ENCODE peak calls at places on chromosomes 7 and 10, in eight cellular contexts. Z is ovary; P is hippocampal formation; L is Calu3; S is stimulated activated CD8-positive, alpha-beta memory T cell treated with anti-CD3 and anti-CD28 coated beads, Interleukin-12 subunit alpha, Interleukin-12 subunit beta, amount 100 ng/mL, for 4 hours; U is NCI-H1436; R is frontal cortex; F is non-pigmented ciliary epithelial cell. V is an unnamed sample.

GRCh38 chr10:24869354-24870016 is 82.9 kb downstream of the PRTFDC1 start:
- DNase-seq in Z (no peak), F (no peak), U (no peak), P (no peak), R (no peak), L (no peak), S (no peak), V (no peak)

GRCh38 chr7:13908667-13909382 is 80.6 kb downstream of the ETV1 start:
- DNase-seq in R (no peak), U (peak), P (no peak), L (peak), S (no peak), F (no peak), Z (no peak), V (no peak)

GRCh38 chr7:155257482-155258232 is 40.0 kb upstream of the INSIG1 start:
- DNase-seq in S (no peak), Z (no peak), R (peak), L (no peak), U (no peak), F (no peak), P (no peak), V (no peak)

GRCh38 chr10:98586096-98586495 is 139.4 kb upstream of the HPS1 start:
- DNase-seq in F (no peak), P (no peak), S (no peak), U (no peak), R (no peak), L (no peak), Z (no peak), V (no peak)

GRCh38 chr7:30770936-30771858 is at the start of gene MINDY4:
- DNase-seq in U (peak), R (peak), S (peak), F (no peak), P (peak), Z (peak), L (peak), V (peak)

GRCh38 chr7:113285411-113285810 is 167.1 kb upstream of the SMIM30 start:
- DNase-seq in P (no peak), R (no peak), U (no peak), S (no peak), F (peak), Z (no peak), L (no peak), V (no peak)

GRCh38 chr7:92680458-92680857 is 90.3 kb upstream of the FAM133B start:
- DNase-seq in P (no peak), U (no peak), R (no peak), F (no peak), S (no peak), Z (no peak), L (no peak), V (no peak)

GRCh38 chr10:107814865-107815487 is 650.5 kb upstream of the SORCS1 start:
- DNase-seq in Z (no peak), L (peak), U (peak), F (peak), R (peak), P (peak), S (no peak), V (peak)

GRCh38 chr10:85548038-85548437 is 818.6 kb downstream of the GRID1 start:
- DNase-seq in S (no peak), P (peak), F (no peak), L (peak), Z (no peak), U (peak), R (peak), V (peak)

GRCh38 chr7:71637578-71637977 is 505.6 kb downstream of the GALNT17 start:
- DNase-seq in Z (no peak), L (no peak), P (no peak), R (no peak), F (no peak), S (no peak), U (no peak), V (no peak)

GRCh38 chr10:104441601-104442000 is 88.0 kb downstream of the CFAP58 start:
- DNase-seq in S (no peak), U (no peak), Z (no peak), R (no peak), L (no peak), P (no peak), F (peak), V (peak)